ENCODE peak calls at places on chromosomes 16 and 17, in six cellular contexts. V, B, G, Q, U and Y are unnamed samples.

GRCh38 chr17:3594056-3594810 is 15.0 kb downstream of the TRPV1 start:
- DNase-seq in V (peak), B (no peak), G (peak), Q (no peak), U (no peak), Y (no peak)

GRCh38 chr16:28067604-28068382 is 4.3 kb upstream of the GSG1L start:
- DNase-seq in V (no peak), B (no peak), G (peak), Q (no peak), U (no peak), Y (no peak)

GRCh38 chr17:58331815-58332719 is 3.5 kb upstream of the TSPOAP1 start:
- DNase-seq in V (peak), B (no peak), G (no peak), Q (no peak), U (no peak), Y (peak)

GRCh38 chr17:36001862-36002603 is 680 bp upstream of the CCL15 start:
- DNase-seq in V (no peak), B (no peak), G (no peak), Q (no peak), U (no peak), Y (no peak)

GRCh38 chr17:41406205-41406604 is 8.8 kb upstream of the KRT31 start:
- DNase-seq in V (no peak), B (no peak), G (no peak), Q (no peak), U (no peak), Y (no peak)

GRCh38 chr17:37391146-37391545 is 15.4 kb downstream of the C17orf78 start:
- DNase-seq in V (no peak), B (no peak), G (peak), Q (no peak), U (no peak), Y (no peak)

GRCh38 chr16:68644303-68644702 is 807 bp upstream of the CDH3 start:
- DNase-seq in V (no peak), B (no peak), G (no peak), Q (no peak), U (no peak), Y (no peak)

GRCh38 chr16:20320592-20320991 is 6.7 kb downstream of the GP2 start:
- DNase-seq in V (no peak), B (no peak), G (no peak), Q (no peak), U (no peak), Y (no peak)

GRCh38 chr16:65634291-65634690 is 512.4 kb upstream of the CDH11 start:
- DNase-seq in V (no peak), B (no peak), G (peak), Q (no peak), U (no peak), Y (no peak)

GRCh38 chr17:80475949-80476876 is at the start of gene NPTX1:
- DNase-seq in V (no peak), B (no peak), G (no peak), Q (no peak), U (no peak), Y (no peak)